ENCODE peak calls at places on chromosomes 13 and 19, in nine cellular contexts. G, T, S, Z, E, B, A, K and O are unnamed samples.

GRCh38 chr19:2624537-2625091 is 77.9 kb downstream of the GNG7 start:
- DNase-seq in E (no peak), S (no peak), G (no peak), K (no peak), Z (peak), A (no peak), T (peak), B (no peak), O (no peak)

GRCh38 chr19:16600824-16601223 is 27.2 kb downstream of the MED26 start:
- DNase-seq in Z (no peak), B (no peak), A (no peak), G (no peak), T (no peak), E (no peak), K (no peak), S (no peak), O (no peak)

GRCh38 chr19:6947745-6948144 is 60.4 kb downstream of the ADGRE1 start:
- DNase-seq in E (peak), S (no peak), Z (no peak), G (no peak), K (no peak), A (no peak), T (no peak), B (no peak), O (no peak)

GRCh38 chr13:41597348-41598041 is 140.1 kb downstream of the RGCC start:
- DNase-seq in E (no peak), S (no peak), G (no peak), B (peak), T (no peak), A (no peak), Z (no peak), K (no peak), O (no peak)

GRCh38 chr13:100128373-100128772 is 39.5 kb downstream of the PCCA start:
- DNase-seq in E (no peak), A (no peak), B (peak), Z (no peak), K (no peak), T (no peak), S (no peak), G (peak), O (no peak)

GRCh38 chr19:55673889-55674288 is 1.1 kb upstream of the EPN1 start:
- DNase-seq in S (no peak), B (no peak), A (no peak), Z (no peak), G (no peak), E (no peak), K (no peak), T (no peak), O (no peak)

GRCh38 chr19:1765182-1765903 is 12.0 kb downstream of the ONECUT3 start:
- DNase-seq in E (no peak), T (no peak), B (no peak), A (no peak), Z (no peak), K (no peak), G (no peak), S (no peak), O (no peak)

GRCh38 chr13:39327080-39327479 is 275.9 kb downstream of the LHFPL6 start:
- DNase-seq in E (no peak), A (no peak), K (no peak), B (no peak), S (no peak), T (no peak), G (no peak), Z (peak), O (no peak)

GRCh38 chr13:22428188-22428828 is 752.5 kb upstream of the SGCG start:
- DNase-seq in T (no peak), B (no peak), G (no peak), S (no peak), E (no peak), K (no peak), A (no peak), Z (no peak), O (no peak)

GRCh38 chr19:47351545-47351944 is 2.4 kb downstream of the DHX34 start:
- DNase-seq in E (peak), T (no peak), B (peak), Z (peak), G (peak), K (no peak), S (no peak), A (no peak), O (no peak)

GRCh38 chr13:22883961-22884360 is 296.8 kb upstream of the SGCG start:
- DNase-seq in B (no peak), T (no peak), K (no peak), G (no peak), Z (peak), A (no peak), S (no peak), E (no peak), O (no peak)

GRCh38 chr19:8208119-8208709 is 956 bp upstream of the CERS4 start:
- DNase-seq in B (no peak), G (no peak), S (no peak), T (peak), E (no peak), Z (peak), A (no peak), K (no peak), O (no peak)

GRCh38 chr13:113978741-113979481 is 5.0 kb upstream of the C13orf46 start:
- DNase-seq in B (no peak), T (peak), S (no peak), A (no peak), Z (no peak), E (no peak), K (no peak), G (no peak), O (no peak)

GRCh38 chr19:1247747-1248453 is 483 bp upstream of the MIDN start:
- DNase-seq in A (peak), K (peak), E (peak), G (no peak), S (no peak), T (peak), B (no peak), Z (peak), O (peak)

GRCh38 chr13:106529415-106530208 is 5.8 kb downstream of the EFNB2 start:
- DNase-seq in B (no peak), K (no peak), S (no peak), E (no peak), G (no peak), T (no peak), A (no peak), Z (peak), O (no peak)
- H3K4me3 ChIP-seq in B (no peak), K (no peak), S (no peak), E (no peak), G (peak), T (no peak), A (peak), Z (peak), O (no peak)

DNA sequence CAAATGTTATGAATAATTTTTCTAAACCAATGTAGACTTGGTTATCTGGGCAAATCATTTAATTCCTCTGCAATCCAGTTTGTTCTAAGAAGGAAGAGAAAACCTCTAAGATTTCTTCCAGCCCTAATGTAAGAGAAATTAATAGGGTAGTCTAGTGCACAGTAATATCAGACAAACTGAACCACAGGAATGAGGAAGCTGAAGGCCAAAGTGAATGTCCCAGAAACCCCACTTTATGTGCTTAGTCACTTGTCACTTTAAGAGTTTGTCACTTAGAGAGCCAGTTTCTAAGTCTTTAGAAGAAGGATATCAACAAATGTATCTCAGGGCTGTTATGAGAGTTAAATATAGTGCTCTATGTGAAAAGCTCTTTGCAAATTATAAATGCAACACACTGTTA is 750.6 kb downstream of the DIAPH3 start:
- DNase-seq in Z (no peak), A (no peak), K (no peak), E (no peak), S (no peak), B (no peak), T (no peak), G (no peak), O (no peak)
- H3K4me3 ChIP-seq in Z (no peak), A (no peak), K (no peak), E (no peak), S (no peak), B (no peak), T (no peak), G (no peak), O (no peak)

DNA sequence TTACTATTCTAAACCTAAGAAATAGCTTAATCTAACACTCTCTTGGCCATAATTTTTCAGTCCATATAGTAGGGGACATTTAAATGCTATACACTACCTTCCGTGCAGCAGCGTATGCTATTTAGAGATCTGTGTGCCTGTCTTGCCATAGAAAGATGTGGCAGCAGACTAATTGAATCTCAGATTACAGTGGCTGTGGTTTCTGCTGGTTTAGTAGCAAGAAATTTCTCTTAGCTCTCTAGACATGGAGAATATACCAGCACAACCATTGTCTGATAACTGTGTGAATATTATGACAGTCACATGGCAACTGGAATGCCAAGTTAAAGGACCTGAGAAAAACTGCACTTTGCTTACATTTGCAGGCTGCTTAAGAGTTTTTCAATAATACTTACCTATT is 672.4 kb upstream of the MIR17HG start:
- DNase-seq in Z (no peak), K (no peak), S (no peak), G (no peak), T (no peak), E (no peak), B (no peak), A (no peak), O (no peak)
- H3K4me3 ChIP-seq in Z (no peak), K (no peak), S (no peak), G (no peak), T (no peak), E (no peak), B (no peak), A (no peak), O (no peak)

GRCh38 chr13:112877066-112877465 is 91.9 kb upstream of the MCF2L start:
- DNase-seq in G (no peak), E (no peak), K (no peak), Z (no peak), B (no peak), S (no peak), A (no peak), T (peak), O (no peak)
- H3K4me3 ChIP-seq in G (no peak), E (no peak), K (no peak), Z (no peak), B (no peak), S (no peak), A (no peak), T (no peak), O (no peak)

GRCh38 chr13:94702181-94703041 is 9.9 kb downstream of the SOX21 start:
- DNase-seq in B (no peak), A (no peak), G (no peak), Z (peak), K (no peak), S (no peak), T (no peak), E (no peak), O (no peak)

GRCh38 chr13:94701313-94702180 is 10.8 kb downstream of the SOX21 start:
- DNase-seq in T (no peak), A (no peak), G (no peak), Z (no peak), S (no peak), K (no peak), E (no peak), B (no peak), O (no peak)

GRCh38 chr13:94703721-94704314 is 8.5 kb downstream of the SOX21 start:
- DNase-seq in S (no peak), A (no peak), G (no peak), K (no peak), E (no peak), T (no peak), B (no peak), Z (peak), O (no peak)

GRCh38 chr13:94704347-94705080 is 7.8 kb downstream of the SOX21 start:
- DNase-seq in K (no peak), S (no peak), A (no peak), G (no peak), B (no peak), T (no peak), Z (peak), E (no peak), O (no peak)

DNA sequence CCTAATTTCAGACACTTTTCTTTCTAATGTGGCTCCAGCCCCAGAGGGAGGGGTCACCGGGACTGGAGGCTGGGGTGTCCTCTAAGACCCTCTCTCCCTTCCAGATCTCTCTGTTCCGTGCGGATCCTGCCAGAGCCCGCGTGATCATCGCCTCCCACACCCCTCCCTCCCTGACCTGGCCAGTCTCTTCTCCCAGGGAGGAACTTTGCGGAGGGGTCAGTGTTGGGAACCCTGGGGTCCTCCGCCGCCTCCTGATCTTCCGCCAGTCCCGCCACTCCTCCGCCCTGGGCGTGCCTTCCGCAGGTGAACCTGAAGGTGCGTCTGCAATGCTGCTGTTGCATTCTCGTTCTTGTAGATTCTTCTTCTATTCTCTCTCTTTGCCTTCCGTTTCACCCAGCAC is 9.1 kb downstream of the SOX21 start:
- DNase-seq in K (no peak), T (no peak), S (no peak), G (no peak), A (no peak), Z (no peak), B (no peak), E (no peak), O (no peak)
- H3K4me3 ChIP-seq in K (no peak), T (no peak), S (no peak), G (no peak), A (no peak), Z (peak), B (no peak), E (no peak), O (no peak)